ENCODE peak calls at places on chromosomes 5 and 9, in nine cellular contexts. K, Y, H, L, P, I, J, C and S are unnamed samples.

GRCh38 chr5:32760091-32760509 is 49.0 kb downstream of the NPR3 start:
- DNase-seq in K (no peak), Y (peak), H (peak), L (no peak), P (peak), I (peak), J (peak), C (no peak), S (no peak)

GRCh38 chr5:178249191-178249989 is 16.8 kb upstream of the PHYKPL start:
- DNase-seq in K (peak), Y (peak), H (peak), L (no peak), P (peak), I (no peak), J (peak), C (peak), S (peak)

GRCh38 chr5:40475546-40475945 is 204.2 kb upstream of the PTGER4 start:
- DNase-seq in K (no peak), Y (peak), H (no peak), L (no peak), P (no peak), I (no peak), J (no peak), C (no peak), S (no peak)

GRCh38 chr9:112351184-112351583 is 17.8 kb upstream of the PTBP3 start:
- DNase-seq in K (no peak), Y (no peak), H (no peak), L (no peak), P (no peak), I (no peak), J (no peak), C (no peak), S (no peak)

GRCh38 chr5:73282923-73283322 is 109.9 kb downstream of the TMEM174 start:
- DNase-seq in K (no peak), Y (no peak), H (no peak), L (no peak), P (no peak), I (no peak), J (no peak), C (no peak), S (no peak)

GRCh38 chr5:178068293-178068692 is 45.0 kb upstream of the N4BP3 start:
- DNase-seq in K (no peak), Y (no peak), H (no peak), L (no peak), P (no peak), I (no peak), J (no peak), C (no peak), S (no peak)

GRCh38 chr9:109821711-109822110 is 41.7 kb downstream of the PALM2AKAP2 start:
- DNase-seq in K (no peak), Y (no peak), H (no peak), L (no peak), P (no peak), I (no peak), J (no peak), C (no peak), S (no peak)

GRCh38 chr5:104800440-104801048 is 1238.0 kb upstream of the NUDT12 start:
- DNase-seq in K (no peak), Y (peak), H (peak), L (no peak), P (peak), I (peak), J (no peak), C (no peak), S (no peak)

GRCh38 chr9:100066539-100066938 is 32.3 kb downstream of the ERP44 start:
- DNase-seq in K (no peak), Y (no peak), H (peak), L (no peak), P (no peak), I (no peak), J (no peak), C (no peak), S (no peak)

GRCh38 chr5:151628112-151628823 is 37.1 kb upstream of the FAT2 start:
- DNase-seq in K (no peak), Y (peak), H (peak), L (no peak), P (no peak), I (no peak), J (peak), C (peak), S (no peak)

GRCh38 chr9:95509851-95510529 is 6.8 kb downstream of the PTCH1 start:
- DNase-seq in K (no peak), Y (peak), H (peak), L (no peak), P (no peak), I (no peak), J (no peak), C (no peak), S (no peak)

GRCh38 chr9:2641033-2641432 is 19.4 kb downstream of the VLDLR start:
- DNase-seq in K (no peak), Y (no peak), H (no peak), L (no peak), P (no peak), I (no peak), J (no peak), C (no peak), S (no peak)

GRCh38 chr5:53714324-53715010 is 154.0 kb downstream of the NDUFS4 start:
- DNase-seq in K (no peak), Y (peak), H (no peak), L (no peak), P (no peak), I (no peak), J (no peak), C (no peak), S (no peak)

GRCh38 chr9:127539982-127540663 is 72.0 kb upstream of the STXBP1 start:
- DNase-seq in K (no peak), Y (no peak), H (no peak), L (no peak), P (no peak), I (no peak), J (no peak), C (no peak), S (no peak)

GRCh38 chr5:75993638-75994037 is 89.5 kb upstream of the SV2C start:
- DNase-seq in K (no peak), Y (no peak), H (no peak), L (no peak), P (no peak), I (no peak), J (no peak), C (no peak), S (no peak)

GRCh38 chr5:133523013-133523658 is 89.2 kb downstream of the FSTL4 start:
- DNase-seq in K (no peak), Y (no peak), H (peak), L (no peak), P (no peak), I (no peak), J (no peak), C (no peak), S (no peak)

GRCh38 chr5:171207256-171207866 is 101.7 kb upstream of the TLX3 start:
- DNase-seq in K (peak), Y (peak), H (peak), L (peak), P (peak), I (peak), J (no peak), C (no peak), S (no peak)

GRCh38 chr9:650362-650761 is 191.1 kb upstream of the DMRT1 start:
- DNase-seq in K (peak), Y (peak), H (peak), L (no peak), P (peak), I (peak), J (no peak), C (no peak), S (peak)